ENCODE peak calls at places on chromosomes 3 and 15, in four cellular contexts. F is neural crest cell, S is HT-29, K is nephron progenitor cell. Q is an unnamed sample.

GRCh38 chr15:61034793-61035710 is 194.1 kb downstream of the RORA start:
- DNase-seq in F (no peak), S (no peak), K (no peak), Q (no peak)

GRCh38 chr3:191915717-191916116 is 454.8 kb downstream of the PYDC2 start:
- DNase-seq in F (no peak), S (no peak), K (no peak), Q (no peak)

GRCh38 chr15:50911641-50912040 is 3.2 kb downstream of the AP4E1 start:
- DNase-seq in F (no peak), S (no peak), K (no peak), Q (peak)

GRCh38 chr3:139541156-139541897 is 1.8 kb upstream of the RBP1 start:
- DNase-seq in F (no peak), S (no peak), K (no peak), Q (no peak)

GRCh38 chr15:73691398-73691797 is 7.2 kb downstream of the CD276 start:
- DNase-seq in F (no peak), S (peak), K (peak), Q (peak)

GRCh38 chr15:79016527-79017170 is 71.8 kb upstream of the CTSH start:
- DNase-seq in F (no peak), S (no peak), K (no peak), Q (no peak)

GRCh38 chr15:95368211-95368610 is 962.3 kb upstream of the NR2F2 start:
- DNase-seq in F (no peak), S (no peak), K (peak), Q (no peak)

GRCh38 chr3:151837057-151837456 is 23.1 kb downstream of the AADAC start:
- DNase-seq in F (no peak), S (peak), K (no peak), Q (peak)

GRCh38 chr3:135970500-135971116 is 5.1 kb downstream of the PPP2R3A start:
- DNase-seq in F (no peak), S (no peak), K (no peak), Q (peak)

GRCh38 chr15:63971427-63971805 is 74.9 kb downstream of the DAPK2 start:
- DNase-seq in F (no peak), S (no peak), K (no peak), Q (no peak)

Q was measured in NCI-H226.